ENCODE peak calls at places on chromosome 4, in ten cellular contexts. C is tibial nerve, V is cardiac muscle cell, D is colonic mucosa, H is psoas muscle, P is fibroblast of lung, L is dorsolateral prefrontal cortex, S is heart right ventricle, R is lung, I is AG04450. A is an unnamed sample.

GRCh38 chr4:109294006-109294405 is 8.5 kb downstream of the COL25A1 start:
- DNase-seq in P (no peak), D (no peak), R (no peak), V (peak; percentile 25), S (no peak), I (no peak), L (no peak), C (no peak), H (no peak), A (no peak)

GRCh38 chr4:142818009-142818408 is 28.1 kb downstream of the INPP4B start:
- DNase-seq in I (no peak), S (no peak), P (peak; percentile 40), D (no peak), L (no peak), C (no peak), R (no peak), V (peak; percentile 77), H (no peak), A (no peak)

GRCh38 chr4:5463936-5464650 is 244.3 kb downstream of the EVC2 start:
- DNase-seq in V (no peak), H (no peak), R (no peak), D (no peak), I (no peak), P (no peak), C (no peak), S (no peak), L (no peak), A (no peak)

GRCh38 chr4:113695328-113696169 is 66.0 kb downstream of the CAMK2D start:
- DNase-seq in H (no peak), I (no peak), V (peak; percentile 43), C (no peak), L (no peak), R (no peak), P (peak; percentile 40), S (no peak), D (peak; percentile 46), A (no peak)

GRCh38 chr4:99411041-99411440 is 24.1 kb downstream of the ADH7 start:
- DNase-seq in S (no peak), I (no peak), V (no peak), P (no peak), R (no peak), L (no peak), H (no peak), C (no peak), D (no peak), A (no peak)

GRCh38 chr4:180336494-180337090 is 1906.6 kb upstream of the TENM3 start:
- DNase-seq in S (no peak), C (no peak), L (no peak), R (no peak), I (no peak), H (no peak), P (no peak), D (no peak), V (no peak), A (no peak)

GRCh38 chr4:84491420-84491819 is 7.7 kb downstream of the NKX6-1 start:
- DNase-seq in H (no peak), S (no peak), P (no peak), V (no peak), D (no peak), R (no peak), I (no peak), L (no peak), C (no peak), A (no peak)

GRCh38 chr4:107718351-107718965 is 1.6 kb downstream of the PAPSS1 start:
- DNase-seq in S (no peak), V (peak; percentile 57), R (no peak), I (no peak), H (no peak), L (no peak), D (no peak), C (no peak), P (no peak), A (no peak)

GRCh38 chr4:146291313-146291712 is 77.0 kb downstream of the REELD1 start:
- DNase-seq in P (no peak), C (no peak), S (no peak), V (no peak), H (no peak), I (no peak), L (no peak), D (no peak), R (no peak), A (no peak)

GRCh38 chr4:20395160-20395773 is 143.6 kb downstream of the SLIT2 start:
- DNase-seq in V (peak; percentile 52), P (peak; percentile 45), L (no peak), H (no peak), C (no peak), I (no peak), R (no peak), D (peak; percentile 45), S (no peak), A (no peak)

GRCh38 chr4:138308421-138308820 is 66.3 kb upstream of the SLC7A11 start:
- DNase-seq in R (no peak), C (no peak), I (no peak), D (no peak), P (no peak), V (no peak), S (no peak), H (no peak), L (no peak), A (peak; percentile 56)

GRCh38 chr4:100517864-100518341 is at the start of gene EMCN:
- DNase-seq in P (no peak), C (no peak), L (no peak), D (no peak), H (no peak), S (peak; percentile 56), I (no peak), V (peak; percentile 60), R (no peak), A (no peak)

DNA sequence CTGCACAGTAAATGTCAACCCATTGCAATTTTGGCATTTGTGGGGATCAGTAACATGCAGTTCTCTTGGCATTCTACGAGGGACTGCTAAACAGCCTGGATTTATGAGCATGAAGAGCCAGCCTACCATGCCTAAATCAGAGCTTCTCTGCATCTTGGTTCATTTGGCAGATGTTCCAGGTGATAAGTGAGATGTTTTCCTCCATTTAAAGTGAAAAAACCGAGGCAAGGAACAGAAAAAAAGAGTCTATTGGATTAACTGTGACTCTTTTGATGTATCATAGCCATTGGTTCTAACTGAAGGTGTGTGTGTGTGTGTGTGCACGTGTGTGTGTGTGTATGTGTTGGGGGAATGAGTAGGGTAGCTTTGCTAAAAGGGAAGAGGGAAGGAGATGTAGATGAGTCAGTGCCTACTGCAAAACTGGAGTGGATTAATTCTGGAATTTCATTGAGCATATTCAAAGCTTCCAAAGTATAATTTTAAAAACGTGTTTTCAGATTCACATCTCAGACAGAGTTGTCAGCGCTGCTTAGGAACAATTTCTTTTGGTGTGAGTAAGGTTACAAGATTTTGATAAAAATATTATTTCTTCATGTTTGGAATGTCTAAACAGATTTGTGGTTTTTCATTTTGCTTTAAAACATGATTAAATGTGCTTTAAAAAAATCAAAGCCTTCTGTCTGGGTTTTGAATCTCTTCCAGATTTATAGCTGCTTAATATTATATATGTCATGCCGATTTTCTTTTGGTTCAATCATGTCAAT is 123.3 kb upstream of the LNX1 start:
- DNase-seq in P (peak; percentile 22), V (peak; percentile 84), S (no peak), L (no peak), H (no peak), R (no peak), C (no peak), D (no peak), I (no peak), A (no peak)
- H3K4me3 ChIP-seq in P (no peak overlapping the region), V (no peak overlapping the region), S (no peak overlapping the region), L (no peak overlapping the region), H (no peak overlapping the region), R (no peak overlapping the region), C (no peak overlapping the region), D (no peak overlapping the region), I (no peak overlapping the region), A (no peak overlapping the region)

DNA sequence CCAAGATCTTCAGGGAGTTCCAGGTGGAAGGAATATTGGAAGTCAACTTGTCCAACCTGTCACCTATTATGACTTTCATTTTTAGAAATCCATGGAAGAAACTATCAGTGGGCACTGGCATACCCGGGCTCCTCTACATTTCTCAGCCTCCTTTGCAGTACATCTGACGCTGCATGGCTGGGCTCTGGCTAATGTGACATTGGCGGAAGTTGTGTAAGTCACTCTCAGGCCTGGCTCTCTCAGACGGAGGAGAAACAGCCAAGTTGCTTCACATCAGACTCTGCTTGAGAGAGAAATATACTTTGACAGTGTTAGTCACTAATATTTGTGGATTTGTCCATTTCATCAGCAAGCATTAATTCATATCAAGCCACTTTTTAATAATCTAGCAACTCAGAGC is 4.5 kb downstream of the DCHS2 start:
- DNase-seq in S (no peak), V (no peak), P (no peak), H (peak; percentile 54), L (no peak), I (no peak), C (no peak), D (no peak), R (no peak), A (no peak)
- H3K27me3 ChIP-seq in S (peaks cover 58% of the 10 kb centered on the region), V (peaks cover 81% of the 10 kb centered on the region), P (peaks cover 8% of the 10 kb centered on the region), H (peaks cover 15% of the 10 kb centered on the region), L (peaks cover 26% of the 10 kb centered on the region), I (peaks cover 27% of the 10 kb centered on the region), C (peaks cover 54% of the 10 kb centered on the region), D (peaks cover 30% of the 10 kb centered on the region), R (peaks cover 20% of the 10 kb centered on the region), A (peaks cover 39% of the 10 kb centered on the region)

DNA sequence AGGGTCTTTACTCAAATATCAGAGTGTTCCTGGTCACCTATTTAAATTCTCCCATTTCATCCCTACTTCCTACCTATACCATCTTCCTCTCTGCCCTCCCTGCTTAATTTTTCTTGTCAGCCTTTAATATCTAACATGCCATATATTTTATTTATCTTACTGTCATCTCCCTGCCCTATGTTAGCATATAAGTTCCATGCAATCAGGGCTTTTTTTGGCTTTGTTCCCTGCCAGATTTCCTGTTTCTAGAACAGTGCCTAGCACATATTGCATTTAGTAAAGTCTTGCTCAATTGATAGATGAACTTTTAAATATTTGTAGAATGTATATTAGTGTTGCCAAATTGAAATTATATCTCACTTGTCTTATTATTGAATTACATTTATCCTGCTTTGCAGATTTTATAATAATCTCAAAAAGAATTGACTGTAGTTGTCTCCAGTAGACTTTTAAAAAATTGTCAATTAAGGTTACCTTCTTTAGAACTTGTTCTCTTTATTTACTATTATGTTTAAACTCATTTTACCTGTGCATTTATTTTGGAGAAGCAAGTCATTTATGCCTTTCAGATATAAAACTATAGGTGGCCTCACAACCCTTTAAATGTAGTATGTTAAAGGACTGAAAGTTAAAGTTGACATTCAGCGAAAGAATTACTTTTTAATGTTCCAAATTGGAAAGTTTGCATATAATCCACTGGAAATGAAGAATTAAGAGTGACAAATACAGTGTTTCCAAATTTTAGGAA is 108.2 kb upstream of the BMPR1B start:
- DNase-seq in C (no peak), R (no peak), P (peak; percentile 72), V (peak; percentile 69), D (no peak), I (no peak), L (no peak), S (no peak), H (no peak), A (no peak)
- TF ChIP-seq CTCF in C (no peak), R (no peak), P (no peak), V (no peak), D (no peak), I (no peak), L (no peak), S (no peak), H (no peak), A (no peak)

DNA sequence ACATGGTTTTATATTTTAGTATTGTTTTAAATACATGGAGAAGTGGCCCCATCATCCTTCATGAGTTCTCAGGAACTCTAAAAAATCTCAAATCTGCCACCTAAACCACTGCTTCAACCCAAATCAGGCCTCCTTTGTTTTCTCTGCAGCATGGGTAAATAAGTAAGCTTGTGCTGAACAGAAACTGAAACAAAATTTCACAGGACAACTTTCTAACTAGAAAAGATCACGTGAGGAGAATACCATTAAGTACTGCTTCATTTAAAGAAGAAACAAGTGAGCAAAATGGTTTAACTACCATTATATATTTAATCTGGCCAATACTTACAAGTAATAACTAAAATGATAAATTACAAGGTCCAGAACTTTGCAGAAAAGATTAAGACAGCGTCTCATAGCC is 2.5 kb downstream of the ARAP2 start:
- DNase-seq in L (no peak), R (no peak), V (no peak), P (peak; percentile 1), C (no peak), I (no peak), S (no peak), H (no peak), D (no peak), A (no peak)
- H3K4me3 ChIP-seq in L (peak overlapping the region; percentile 78), R (no peak overlapping the region), V (no peak overlapping the region), P (no peak overlapping the region), C (peak overlapping the region; percentile 5), I (no peak overlapping the region), S (peak overlapping the region; percentile 65), H (peak overlapping the region; percentile 65), D (peak overlapping the region; percentile 60), A (peak overlapping the region; percentile 14)